ENCODE peak calls at places on chromosome 13, in seven cellular contexts. U, X, W, Y, G, T and S are unnamed samples.

GRCh38 chr13:25397763-25398162 is 26.0 kb downstream of the ATP8A2 start:
- DNase-seq in G (no peak), W (no peak), T (no peak), U (no peak), X (no peak), Y (no peak), S (no peak)

GRCh38 chr13:26253787-26254582 is at the start of gene CDK8:
- DNase-seq in W (peak), U (peak), T (peak), Y (peak), G (peak), X (peak), S (peak)

GRCh38 chr13:61128850-61129645 is 286.6 kb downstream of the PCDH20 start:
- DNase-seq in X (no peak), G (no peak), U (no peak), T (no peak), Y (no peak), W (no peak), S (no peak)

GRCh38 chr13:50892162-50892944 is 17.2 kb upstream of the RNASEH2B start:
- DNase-seq in X (no peak), G (no peak), Y (no peak), T (no peak), U (no peak), W (no peak), S (no peak)

GRCh38 chr13:65470781-65471180 is 1759.4 kb downstream of the PCDH9 start:
- DNase-seq in G (no peak), W (no peak), U (no peak), Y (no peak), X (no peak), T (no peak), S (no peak)

GRCh38 chr13:31048521-31048920 is 113.2 kb downstream of the HSPH1 start:
- DNase-seq in X (no peak), Y (peak), T (no peak), U (no peak), G (no peak), W (no peak), S (no peak)

GRCh38 chr13:26325876-26326275 is 71.9 kb downstream of the CDK8 start:
- DNase-seq in G (no peak), Y (no peak), T (no peak), W (no peak), X (no peak), U (no peak), S (no peak)

GRCh38 chr13:32036131-32036695 is 4.6 kb downstream of the FRY start:
- DNase-seq in G (no peak), T (no peak), W (no peak), U (no peak), Y (no peak), X (peak), S (no peak)

GRCh38 chr13:113364371-113364932 is 522 bp upstream of the GRTP1 start:
- DNase-seq in Y (no peak), G (no peak), T (no peak), W (peak), X (no peak), U (peak), S (no peak)

GRCh38 chr13:57748096-57748495 is 116.6 kb downstream of the PCDH17 start:
- DNase-seq in W (no peak), T (no peak), X (no peak), U (no peak), G (no peak), Y (no peak), S (no peak)

GRCh38 chr13:90968510-90968909 is 379.0 kb upstream of the MIR17HG start:
- DNase-seq in W (no peak), T (no peak), X (no peak), U (no peak), Y (peak), G (no peak), S (no peak)

GRCh38 chr13:70579941-70580340 is 471.7 kb upstream of the KLHL1 start:
- DNase-seq in G (no peak), Y (no peak), X (no peak), T (no peak), W (no peak), U (no peak), S (no peak)

GRCh38 chr13:73657821-73658540 is 476.2 kb downstream of the KLF12 start:
- DNase-seq in Y (no peak), W (peak), U (peak), T (no peak), X (no peak), G (peak), S (peak)

GRCh38 chr13:98428256-98428966 is 148.5 kb downstream of the STK24 start:
- DNase-seq in Y (no peak), W (no peak), G (no peak), T (no peak), X (no peak), U (no peak), S (no peak)

GRCh38 chr13:40534456-40534855 is 132.0 kb downstream of the FOXO1 start:
- DNase-seq in T (no peak), U (no peak), Y (no peak), X (no peak), G (no peak), W (no peak), S (no peak)

GRCh38 chr13:76610819-76611415 is 275.3 kb downstream of the KCTD12 start:
- DNase-seq in W (no peak), G (no peak), T (no peak), U (no peak), X (no peak), Y (no peak), S (no peak)

GRCh38 chr13:105165449-105166125 is 1369.9 kb downstream of the EFNB2 start:
- DNase-seq in Y (no peak), G (no peak), X (peak), W (no peak), U (no peak), T (no peak), S (no peak)

GRCh38 chr13:104553156-104553555 is 1486.9 kb upstream of the SLC10A2 start:
- DNase-seq in G (no peak), T (no peak), U (no peak), Y (no peak), X (no peak), W (no peak), S (no peak)

GRCh38 chr13:112708560-112709240 is 18.9 kb downstream of the ATP11A start:
- DNase-seq in U (no peak), X (peak), Y (no peak), W (no peak), G (peak), T (no peak), S (no peak)

GRCh38 chr13:66574606-66575005 is 655.5 kb downstream of the PCDH9 start:
- DNase-seq in W (no peak), T (no peak), U (no peak), X (no peak), G (no peak), Y (no peak), S (no peak)

GRCh38 chr13:31860002-31860401 is 120.7 kb downstream of the RXFP2 start:
- DNase-seq in T (no peak), W (no peak), G (no peak), U (no peak), Y (no peak), X (no peak), S (no peak)

GRCh38 chr13:33612641-33613638 is 205.0 kb upstream of the RFC3 start:
- DNase-seq in Y (no peak), T (no peak), U (no peak), G (no peak), W (no peak), X (no peak), S (no peak)

GRCh38 chr13:85194482-85194881 is 604.7 kb downstream of the SLITRK6 start:
- DNase-seq in W (no peak), X (no peak), G (no peak), T (no peak), U (no peak), Y (no peak), S (no peak)

DNA sequence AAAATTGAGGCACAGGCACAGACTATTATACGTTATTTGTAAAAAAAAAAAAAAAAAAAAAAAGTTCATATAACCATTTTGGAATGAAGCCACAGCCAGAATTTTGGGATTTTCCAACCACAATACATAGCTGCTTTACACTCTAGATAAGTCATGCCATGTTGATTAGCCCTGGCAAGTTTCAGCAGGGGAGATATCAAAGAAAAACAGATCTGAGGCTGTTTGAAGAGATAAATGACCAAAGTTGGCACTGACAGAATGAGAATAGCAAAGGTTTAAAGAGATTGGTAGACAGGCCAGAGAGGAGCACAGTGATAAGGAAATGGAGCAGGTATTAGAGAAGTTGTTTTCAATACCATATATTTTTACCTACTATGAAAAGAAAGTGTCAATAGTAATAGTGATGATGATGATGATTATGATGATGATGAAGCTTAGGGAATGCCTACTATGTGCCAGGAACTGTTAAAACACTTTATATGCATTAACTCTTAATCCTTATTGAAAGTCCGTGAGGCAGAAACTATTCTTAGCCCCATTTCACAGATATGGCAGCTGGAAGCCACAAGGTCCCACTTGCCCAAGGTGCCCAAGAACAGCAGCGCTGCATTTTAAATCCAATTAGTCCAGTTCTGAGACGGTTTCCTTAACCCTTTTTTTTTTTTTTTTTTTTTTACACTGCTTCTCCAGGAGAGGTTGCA is 105.5 kb downstream of the MBNL2 start:
- DNase-seq in Y (no peak), G (no peak), T (no peak), W (no peak), X (no peak), U (no peak), S (no peak)
- TF ChIP-seq POLR2A in Y (no peak), G (no peak), T (no peak), W (no peak), X (no peak), U (no peak), S (no peak)

DNA sequence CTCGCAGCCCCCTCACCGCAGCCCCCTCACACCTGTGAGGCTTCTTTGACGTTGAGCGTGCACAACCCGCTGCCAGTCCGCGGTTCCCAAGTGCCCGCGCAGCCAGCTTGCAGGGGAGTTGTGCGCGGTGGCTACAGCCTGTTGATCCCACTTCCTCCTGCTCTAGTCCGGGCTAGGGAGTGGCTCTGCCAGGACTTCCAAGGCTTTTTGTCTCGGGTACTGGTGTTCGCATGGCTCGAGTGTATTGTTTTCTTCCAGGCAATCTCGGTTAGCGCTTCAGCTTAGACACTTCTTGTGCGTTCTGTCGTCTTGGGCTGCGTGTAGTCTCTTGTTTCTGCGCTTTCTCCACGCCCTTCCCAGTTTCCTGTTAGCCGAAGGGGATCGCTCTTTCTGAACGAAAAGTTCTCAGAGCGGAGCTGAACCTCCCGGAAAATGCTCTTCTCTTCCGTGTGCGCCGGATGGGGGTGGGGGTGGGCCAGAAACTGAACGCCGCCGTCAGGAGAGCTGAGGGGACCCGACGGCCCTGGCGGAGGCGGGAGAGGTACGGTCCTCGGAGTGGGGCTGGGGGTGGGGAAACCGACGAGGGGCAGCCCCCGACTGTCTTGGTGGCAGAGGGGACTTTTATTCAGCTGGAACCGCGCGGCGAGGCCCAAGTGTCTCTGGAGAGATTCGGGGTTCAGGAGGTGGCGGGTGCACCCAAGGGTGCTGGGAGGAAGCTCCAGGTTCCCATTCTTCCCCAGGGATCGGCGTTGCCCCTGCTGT is 706 bp upstream of the DGKH start:
- DNase-seq in X (peak), Y (peak), W (peak), G (peak), T (peak), U (peak), S (no peak)
- TF ChIP-seq POLR2A in X (no peak), Y (peak), W (no peak), G (no peak), T (peak), U (no peak), S (no peak)

DNA sequence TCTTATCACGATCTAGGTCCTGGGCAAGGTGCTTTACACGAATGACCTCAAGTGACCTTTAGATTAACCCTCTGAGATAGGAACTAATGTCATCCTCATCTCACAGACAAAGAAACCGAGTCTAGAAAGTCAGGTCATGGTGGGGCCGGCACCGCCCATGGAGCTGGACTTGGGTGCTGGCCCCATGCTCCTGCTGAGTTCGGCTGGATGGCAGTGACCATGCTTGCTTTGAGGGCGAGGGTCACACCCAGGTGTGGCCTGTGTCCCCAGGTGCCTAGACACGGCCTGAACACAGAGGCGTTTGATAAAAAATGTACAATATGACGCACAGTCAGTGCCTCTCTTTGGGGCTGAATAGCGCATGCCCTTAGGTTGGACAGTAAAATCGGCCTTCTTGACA is 26.8 kb downstream of the COL4A2 start:
- DNase-seq in G (no peak), T (no peak), W (no peak), U (no peak), Y (no peak), X (no peak), S (no peak)
- TF ChIP-seq POLR2A in G (no peak), T (no peak), W (no peak), U (no peak), Y (no peak), X (no peak), S (no peak)

DNA sequence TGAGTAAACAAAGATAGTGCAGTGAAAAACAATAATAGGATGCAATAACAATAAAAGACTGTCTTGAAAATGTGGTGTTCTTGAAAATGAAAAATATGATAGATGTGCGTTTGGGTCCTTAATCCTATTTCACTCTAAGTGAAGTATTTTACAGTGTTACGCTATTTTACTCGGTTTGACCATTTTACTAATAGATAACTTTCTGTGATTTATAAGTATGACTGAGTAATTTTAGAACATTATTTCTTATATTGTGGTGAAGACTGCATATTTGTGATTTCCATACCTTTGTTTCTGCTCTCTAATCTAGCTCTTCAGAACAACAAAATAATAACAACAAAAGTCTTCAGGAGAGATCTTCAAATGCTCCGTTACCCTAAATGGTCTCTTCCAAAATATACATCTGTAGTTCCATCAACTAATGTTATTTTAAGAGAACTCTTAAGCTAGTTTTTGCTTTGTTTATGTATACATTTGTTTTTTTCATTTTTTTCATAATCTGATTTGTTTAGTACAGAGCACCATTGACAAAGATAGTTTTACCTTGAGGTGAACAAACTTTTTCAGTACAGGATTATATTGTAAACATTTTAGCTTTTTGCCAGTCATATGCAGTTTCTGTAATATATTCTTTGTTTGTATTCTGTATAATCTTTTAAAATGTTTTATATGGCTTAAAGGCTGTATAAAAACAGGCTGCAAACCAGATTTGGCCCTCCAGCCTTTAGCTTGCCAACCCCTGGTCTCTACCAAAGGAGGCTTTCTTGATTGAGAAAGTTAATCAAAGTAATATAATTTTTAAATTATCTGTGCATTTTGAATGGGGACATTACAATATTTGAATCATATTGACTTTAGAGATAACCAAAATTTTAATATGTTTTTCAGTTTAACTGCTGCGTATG is 1572.7 kb upstream of the PRR20A start:
- DNase-seq in U (no peak), Y (no peak), T (no peak), G (no peak), W (no peak), X (no peak), S (no peak)
- TF ChIP-seq POLR2A in U (no peak), Y (no peak), T (no peak), G (no peak), W (no peak), X (no peak), S (no peak)

GRCh38 chr13:46160065-46160464 is 21.9 kb downstream of the LCP1 start:
- DNase-seq in W (no peak), T (no peak), G (no peak), Y (no peak), X (no peak), U (no peak), S (no peak)

GRCh38 chr13:46160474-46161066 is 21.4 kb downstream of the LCP1 start:
- DNase-seq in Y (peak), X (no peak), W (no peak), T (peak), G (no peak), U (no peak), S (no peak)

GRCh38 chr13:46158222-46158621 is 23.8 kb downstream of the LCP1 start:
- DNase-seq in X (no peak), T (no peak), U (no peak), G (no peak), Y (no peak), W (no peak), S (no peak)

GRCh38 chr13:46154136-46154854 is 27.7 kb downstream of the LCP1 start:
- DNase-seq in U (no peak), G (no peak), T (no peak), Y (no peak), W (no peak), X (no peak), S (no peak)

GRCh38 chr13:46158983-46159382 is 23.0 kb downstream of the LCP1 start:
- DNase-seq in W (no peak), Y (no peak), X (no peak), T (no peak), G (no peak), U (no peak), S (no peak)
- TF ChIP-seq POLR2A in W (no peak), Y (no peak), X (no peak), T (no peak), G (no peak), U (no peak), S (no peak)

GRCh38 chr13:48066310-48066989 is 28.5 kb downstream of the MED4 start:
- DNase-seq in X (no peak), T (no peak), Y (peak), G (no peak), U (no peak), W (no peak), S (no peak)
- TF ChIP-seq POLR2A in X (no peak), T (no peak), Y (no peak), G (no peak), U (no peak), W (no peak), S (no peak)

GRCh38 chr13:49444517-49445395 is 682 bp downstream of the SETDB2 start:
- DNase-seq in G (no peak), Y (peak), T (no peak), W (peak), U (no peak), X (peak), S (no peak)
- TF ChIP-seq POLR2A in G (no peak), Y (no peak), T (no peak), W (no peak), U (no peak), X (no peak), S (peak)

DNA sequence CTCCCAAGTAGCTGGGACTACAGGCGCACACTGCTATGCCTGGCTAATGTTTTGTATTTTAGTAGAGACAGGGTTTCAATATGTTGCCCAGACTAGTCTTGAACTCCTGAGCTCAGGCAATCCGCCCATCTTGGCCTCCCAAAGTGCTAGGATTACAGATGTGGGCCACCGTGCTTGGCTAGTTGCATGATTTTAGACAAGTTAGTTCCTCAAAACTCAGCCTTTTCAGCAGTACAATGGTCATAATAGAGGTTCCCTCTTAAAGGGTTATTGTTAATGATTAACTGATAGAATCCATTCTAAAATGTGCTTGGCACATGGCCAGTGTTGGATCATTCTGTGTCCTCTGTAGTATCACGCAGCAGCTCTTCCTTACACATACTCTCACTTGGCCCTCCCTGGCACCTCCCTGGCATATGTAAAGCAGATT is 19.5 kb upstream of the IFT88 start:
- DNase-seq in T (no peak), G (no peak), W (no peak), U (no peak), X (no peak), Y (peak), S (no peak)
- TF ChIP-seq POLR2A in T (no peak), G (no peak), W (no peak), U (no peak), X (no peak), Y (no peak), S (no peak)